ENCODE peak calls at places on chromosomes 2 and 18, in nine cellular contexts. L is SJSA1; K is fibroblast of lung; U is activated CD8-positive, alpha-beta memory T cell treated with anti-CD3 and anti-CD28 coated beads for 4 hours; D is NCI-H82; A is activated naive CD4-positive, alpha-beta T cell treated with Interleukin-2 at 50 U/mL for 16 hours; M is ecto neural progenitor cell; S is occipital lobe; I is NCI-H2171 treated with DMSO at 0.1 percent for 48 hours. Q is an unnamed sample.

GRCh38 chr18:6810191-6810590 is 80.7 kb downstream of the ARHGAP28 start:
- DNase-seq in D (no peak), S (no peak), L (no peak), I (no peak), A (no peak), U (no peak), M (no peak), K (no peak), Q (no peak)

GRCh38 chr2:23312996-23313606 is 71.9 kb upstream of the KLHL29 start:
- DNase-seq in A (no peak), M (peak), K (no peak), D (peak), L (no peak), U (no peak), I (no peak), S (no peak), Q (no peak)

GRCh38 chr2:6077585-6077984 is 385.4 kb downstream of the SOX11 start:
- DNase-seq in M (no peak), D (peak), U (no peak), I (peak), A (no peak), L (no peak), K (no peak), S (no peak), Q (no peak)

GRCh38 chr2:80288576-80288975 is 16.0 kb downstream of the LRRTM1 start:
- DNase-seq in L (no peak), I (peak), M (no peak), S (peak), A (no peak), D (peak), K (no peak), U (no peak), Q (no peak)

GRCh38 chr2:67514515-67514914 is 117.4 kb downstream of the ETAA1 start:
- DNase-seq in S (no peak), I (no peak), U (no peak), L (peak), A (no peak), D (no peak), M (no peak), K (peak), Q (no peak)

GRCh38 chr2:39649491-39649890 is 16.2 kb upstream of the TMEM178A start:
- DNase-seq in L (no peak), K (no peak), A (no peak), S (no peak), U (no peak), M (no peak), D (no peak), I (no peak), Q (no peak)

GRCh38 chr2:23697676-23698075 is 229.2 kb downstream of the ATAD2B start:
- DNase-seq in K (peak), M (no peak), D (no peak), L (peak), S (no peak), U (no peak), A (no peak), I (no peak), Q (no peak)

GRCh38 chr18:4640349-4641012 is 185.4 kb upstream of the DLGAP1 start:
- DNase-seq in A (no peak), I (no peak), S (no peak), M (no peak), U (no peak), L (no peak), K (no peak), D (no peak), Q (no peak)

GRCh38 chr2:242060212-242060835 is 190.8 kb downstream of the RTP5 start:
- DNase-seq in D (no peak), I (no peak), K (peak), M (no peak), S (no peak), A (no peak), U (no peak), L (no peak), Q (no peak)

GRCh38 chr2:58448845-58449244 is 207.7 kb upstream of the FANCL start:
- DNase-seq in L (no peak), U (no peak), K (no peak), A (no peak), S (no peak), I (no peak), M (no peak), D (no peak), Q (no peak)

GRCh38 chr2:239944706-239945551 is 80.2 kb downstream of the NDUFA10 start:
- DNase-seq in S (no peak), D (no peak), U (no peak), I (no peak), K (peak), A (peak), M (no peak), L (no peak), Q (no peak)

GRCh38 chr2:209431701-209432100 is 7.9 kb downstream of the MAP2 start:
- DNase-seq in I (no peak), L (no peak), D (no peak), K (peak), M (no peak), A (no peak), U (no peak), S (no peak), Q (no peak)

GRCh38 chr2:239500915-239501630 is 100.3 kb upstream of the HDAC4 start:
- DNase-seq in M (no peak), D (no peak), S (no peak), U (no peak), I (no peak), K (no peak), A (no peak), L (no peak), Q (no peak)

GRCh38 chr2:67050621-67051020 is 346.5 kb upstream of the ETAA1 start:
- DNase-seq in D (no peak), M (no peak), S (no peak), I (no peak), A (no peak), U (no peak), L (no peak), K (no peak), Q (no peak)

GRCh38 chr2:230796280-230796862 is 68.4 kb upstream of the ITM2C start:
- DNase-seq in M (no peak), S (no peak), U (no peak), I (no peak), K (peak), D (no peak), A (no peak), L (no peak), Q (no peak)

GRCh38 chr2:10382313-10383061 is 65.6 kb downstream of the ODC1 start:
- DNase-seq in L (no peak), S (no peak), D (no peak), M (no peak), U (no peak), K (no peak), A (peak), I (no peak), Q (peak)

Q was measured in MM.1S.